ENCODE peak calls at places on chromosome 13, in ten cellular contexts. B, T, R, F, J, S, P, Q, C and I are unnamed samples.

GRCh38 chr13:78131811-78132210 is 213.2 kb upstream of the EDNRB start:
- DNase-seq in S (no peak), F (no peak), B (no peak), C (no peak), Q (no peak), J (no peak), P (no peak), T (peak; percentile 32), R (no peak), I (no peak)

GRCh38 chr13:37443538-37443937 is 155.0 kb downstream of the POSTN start:
- DNase-seq in F (no peak), B (no peak), R (no peak), S (peak; percentile 31), C (peak; percentile 78), T (peak; percentile 97), J (no peak), Q (no peak), P (no peak), I (no peak)

GRCh38 chr13:60836821-60837220 is 439.8 kb downstream of the TDRD3 start:
- DNase-seq in Q (no peak), R (no peak), C (no peak), J (no peak), B (no peak), T (no peak), S (no peak), F (no peak), P (no peak), I (no peak)

GRCh38 chr13:26446751-26447150 is 110.7 kb upstream of the WASF3 start:
- DNase-seq in F (no peak), B (no peak), T (peak; percentile 34), R (no peak), J (no peak), P (no peak), C (no peak), Q (no peak), S (no peak), I (no peak)

GRCh38 chr13:112699318-112699918 is 9.6 kb downstream of the ATP11A start:
- DNase-seq in S (no peak), R (no peak), B (no peak), C (no peak), J (no peak), T (no peak), P (no peak), F (no peak), Q (peak; percentile 49), I (no peak)

GRCh38 chr13:31968473-31968872 is 63.1 kb upstream of the FRY start:
- DNase-seq in S (no peak), P (no peak), B (no peak), Q (no peak), F (no peak), R (no peak), C (no peak), J (no peak), T (no peak), I (peak; percentile 54)

GRCh38 chr13:25973576-25973975 is 78.2 kb downstream of the SHISA2 start:
- DNase-seq in F (peak; percentile 49), J (no peak), Q (no peak), T (no peak), B (no peak), R (no peak), C (no peak), P (no peak), S (no peak), I (no peak)

GRCh38 chr13:46648166-46648607 is 95.2 kb downstream of the LRCH1 start:
- DNase-seq in C (no peak), J (no peak), P (no peak), R (peak; percentile 33), T (peak; percentile 52), B (peak; percentile 39), S (no peak), Q (peak; percentile 79), F (no peak), I (no peak)

GRCh38 chr13:109468123-109468522 is 318.3 kb downstream of the IRS2 start:
- DNase-seq in F (no peak), P (no peak), T (no peak), B (no peak), C (no peak), Q (no peak), S (peak; percentile 14), J (no peak), R (no peak), I (no peak)

GRCh38 chr13:24851546-24851945 is 87.6 kb downstream of the RNF17 start:
- DNase-seq in T (peak; percentile 30), R (no peak), C (peak; percentile 5), J (no peak), S (no peak), Q (no peak), P (no peak), F (no peak), B (no peak), I (no peak)

GRCh38 chr13:26658491-26658890 is 101.0 kb downstream of the WASF3 start:
- DNase-seq in J (no peak), C (no peak), F (no peak), T (no peak), P (no peak), R (no peak), B (no peak), Q (no peak), S (no peak), I (no peak)

GRCh38 chr13:114096031-114096485 is 36.4 kb downstream of the RASA3 start:
- DNase-seq in R (no peak), C (no peak), P (no peak), T (no peak), Q (peak; percentile 60), B (no peak), F (no peak), J (no peak), S (no peak), I (no peak)

GRCh38 chr13:53137777-53138176 is 109.2 kb downstream of the OLFM4 start:
- DNase-seq in S (no peak), Q (no peak), P (no peak), J (no peak), R (peak; percentile 2), B (no peak), C (peak; percentile 44), T (peak; percentile 79), F (no peak), I (no peak)

GRCh38 chr13:34469212-34469983 is 472.7 kb upstream of the NBEA start:
- DNase-seq in B (no peak), C (no peak), S (no peak), J (no peak), R (peak; percentile 73), F (no peak), Q (no peak), T (peak; percentile 25), P (no peak), I (no peak)

GRCh38 chr13:25080773-25081172 is 15.2 kb upstream of the PABPC3 start:
- DNase-seq in R (no peak), Q (no peak), J (no peak), P (no peak), C (no peak), F (no peak), S (no peak), T (no peak), B (no peak), I (no peak)

DNA sequence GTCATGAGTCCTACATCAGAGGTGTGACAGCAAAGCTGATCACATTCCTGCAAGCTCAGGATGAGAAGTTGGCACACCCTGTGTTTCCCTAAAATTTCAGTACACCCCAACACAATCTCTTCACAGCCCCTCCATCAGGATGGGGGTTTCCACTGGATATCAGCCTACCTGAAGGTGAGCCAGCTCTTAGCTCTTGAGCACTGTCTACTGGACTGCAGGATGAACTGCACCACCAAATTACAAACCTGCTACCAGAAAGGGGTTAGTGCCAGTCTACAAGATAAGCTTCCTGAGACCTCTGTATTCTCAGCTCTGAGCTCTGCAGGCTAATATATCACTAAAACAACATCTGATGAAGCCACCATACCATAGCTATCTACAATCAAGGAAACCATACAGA is 1616.2 kb upstream of the SPRY2 start:
- DNase-seq in T (no peak), F (no peak), S (no peak), Q (no peak), C (no peak), B (no peak), J (no peak), R (no peak), P (no peak), I (no peak)
- TF ChIP-seq CTCF in T (no peak), F (no peak), S (peak; percentile 32), Q (no peak), C (no peak), B (no peak), J (peak; percentile 21), R (no peak), P (no peak), I (no peak)

DNA sequence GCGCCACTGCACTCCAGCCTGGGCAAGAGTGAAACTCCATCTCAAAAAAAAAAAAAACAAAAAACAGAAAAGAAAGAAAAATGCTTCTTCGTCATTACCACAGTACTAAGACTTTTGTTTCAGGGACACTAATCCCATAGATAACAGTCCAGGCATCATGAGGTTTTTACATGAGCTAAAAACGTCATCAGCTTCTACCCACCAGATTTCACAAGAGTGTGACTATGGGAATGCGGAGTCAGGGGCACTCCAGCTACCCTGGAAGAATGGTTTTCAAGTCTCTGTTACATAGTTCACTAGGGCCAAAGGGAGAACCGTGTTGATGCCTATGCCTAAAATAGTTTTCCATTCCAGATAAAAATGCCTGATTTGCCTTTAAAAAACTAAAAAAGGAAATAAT is 33.2 kb downstream of the RAB20 start:
- DNase-seq in F (no peak), B (no peak), T (peak; percentile 39), J (no peak), S (no peak), Q (no peak), P (no peak), R (no peak), C (no peak), I (peak; percentile 75)
- TF ChIP-seq CTCF in F (no peak), B (no peak), T (no peak), J (no peak), S (no peak), Q (no peak), P (no peak), R (no peak), C (no peak), I (no peak)

DNA sequence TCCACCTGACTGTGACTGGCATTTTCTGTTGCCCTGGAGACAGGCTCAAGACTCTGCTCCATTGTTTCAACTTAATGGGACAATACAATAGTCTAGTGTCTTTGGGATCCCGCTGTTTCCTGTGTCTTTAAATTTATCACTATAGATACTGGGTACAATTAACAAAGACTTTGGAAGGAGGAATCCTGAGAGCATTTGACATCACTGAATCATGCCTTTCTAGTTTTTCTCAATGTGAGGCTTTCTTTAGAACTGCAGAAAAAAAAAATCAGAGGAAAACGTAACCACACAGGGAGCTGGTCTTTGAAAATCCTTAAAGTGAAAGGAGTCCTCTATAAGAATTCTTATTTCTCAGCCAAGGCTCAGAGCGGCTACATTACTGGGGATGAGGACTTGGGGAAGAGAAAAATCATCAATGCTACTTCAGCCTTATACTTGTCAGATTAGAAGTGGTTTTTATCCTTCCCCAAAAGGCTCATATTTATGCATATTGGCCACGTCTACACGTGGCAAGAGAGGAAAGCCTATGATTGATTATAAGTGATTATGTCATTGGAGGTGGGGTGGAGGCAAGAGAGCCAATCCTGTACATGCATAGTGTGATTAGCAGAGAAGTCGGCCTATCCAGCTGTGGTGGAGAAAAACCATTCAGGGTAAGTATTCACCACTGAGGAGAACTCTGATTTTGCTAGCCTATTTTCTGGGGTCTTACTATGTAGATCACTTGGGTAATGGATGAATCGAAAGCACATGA is 34.4 kb upstream of the UBL3 start:
- DNase-seq in B (no peak), C (no peak), S (no peak), Q (no peak), T (peak; percentile 19), J (no peak), P (no peak), F (no peak), R (no peak), I (no peak)
- TF ChIP-seq CTCF in B (no peak), C (no peak), S (no peak), Q (no peak), T (no peak), J (no peak), P (no peak), F (no peak), R (no peak), I (no peak)

GRCh38 chr13:85864963-85865530 is 65.8 kb upstream of the SLITRK6 start:
- DNase-seq in P (no peak), J (no peak), R (peak; percentile 50), Q (no peak), S (no peak), B (no peak), F (no peak), T (peak; percentile 1), C (no peak), I (no peak)
- TF ChIP-seq CTCF in P (no peak), J (peak; percentile 60), R (no peak), Q (no peak), S (peak; percentile 47), B (peak; percentile 35), F (no peak), T (peak; percentile 8), C (peak; percentile 17), I (no peak)